ENCODE peak calls at places on chromosomes 12 and 14, in six cellular contexts. C, B, R, D, U and H are unnamed samples.

GRCh38 chr12:65948320-65949008 is 124.2 kb downstream of the HMGA2 start:
- DNase-seq in C (peak), B (peak), R (no peak), D (no peak), U (no peak), H (no peak)

GRCh38 chr12:92528097-92528496 is 174.7 kb upstream of the PLEKHG7 start:
- DNase-seq in C (no peak), B (no peak), R (no peak), D (no peak), U (no peak), H (no peak)

GRCh38 chr12:99427104-99427503 is 220.4 kb upstream of the GARIN6 start:
- DNase-seq in C (no peak), B (no peak), R (no peak), D (no peak), U (no peak), H (no peak)

GRCh38 chr12:60529723-60530122 is 933.9 kb downstream of the SLC16A7 start:
- DNase-seq in C (no peak), B (no peak), R (no peak), D (no peak), U (no peak), H (no peak)

GRCh38 chr12:79934309-79935020 is 432 bp downstream of the PPP1R12A start:
- DNase-seq in C (peak), B (peak), R (peak), D (peak), U (peak), H (no peak)

GRCh38 chr12:18358077-18358476 is 96.8 kb downstream of the PIK3C2G start:
- DNase-seq in C (no peak), B (no peak), R (no peak), D (no peak), U (no peak), H (no peak)

GRCh38 chr14:51576899-51577298 is 74.8 kb upstream of the FRMD6 start:
- DNase-seq in C (no peak), B (peak), R (no peak), D (no peak), U (no peak), H (no peak)

GRCh38 chr14:64801800-64802199 is 77.9 kb downstream of the SPTB start:
- DNase-seq in C (peak), B (peak), R (no peak), D (peak), U (no peak), H (peak)

GRCh38 chr14:75757644-75758402 is 96.8 kb downstream of the TTLL5 start:
- DNase-seq in C (no peak), B (no peak), R (no peak), D (no peak), U (no peak), H (no peak)

GRCh38 chr14:96362965-96363750 is at the start of the genes ATG2B and GSKIP:
- DNase-seq in C (peak), B (peak), R (peak), D (peak), U (peak), H (peak)

GRCh38 chr14:98966465-98967162 is 305.4 kb downstream of the BCL11B start:
- DNase-seq in C (no peak), B (no peak), R (no peak), D (no peak), U (no peak), H (no peak)

GRCh38 chr14:37417833-37418232 is 177.2 kb downstream of the FOXA1 start:
- DNase-seq in C (no peak), B (no peak), R (no peak), D (no peak), U (no peak), H (no peak)

GRCh38 chr14:66140213-66140918 is 345.8 kb upstream of the CCDC196 start:
- DNase-seq in C (no peak), B (no peak), R (no peak), D (no peak), U (no peak), H (no peak)

GRCh38 chr12:130456375-130457199 is 118.9 kb downstream of the PIWIL1 start:
- DNase-seq in C (no peak), B (no peak), R (no peak), D (no peak), U (no peak), H (no peak)

GRCh38 chr14:28467611-28468010 is 299.0 kb upstream of the FOXG1 start:
- DNase-seq in C (no peak), B (no peak), R (no peak), D (no peak), U (no peak), H (no peak)

GRCh38 chr14:99838555-99839193 is 45.5 kb downstream of the EML1 start:
- DNase-seq in C (peak), B (peak), R (no peak), D (peak), U (peak), H (peak)

GRCh38 chr12:25783566-25783965 is 174.9 kb upstream of the RASSF8 start:
- DNase-seq in C (no peak), B (no peak), R (no peak), D (no peak), U (no peak), H (no peak)

GRCh38 chr14:93008381-93008780 is 85.4 kb downstream of the CHGA start:
- DNase-seq in C (no peak), B (peak), R (no peak), D (no peak), U (no peak), H (no peak)

GRCh38 chr12:12835378-12836145 is 22.4 kb downstream of the DDX47 start:
- DNase-seq in C (no peak), B (peak), R (no peak), D (no peak), U (peak), H (no peak)

GRCh38 chr14:105761842-105762241 is 235.5 kb downstream of the TMEM121 start:
- DNase-seq in C (no peak), B (no peak), R (no peak), D (no peak), U (no peak), H (no peak)

DNA sequence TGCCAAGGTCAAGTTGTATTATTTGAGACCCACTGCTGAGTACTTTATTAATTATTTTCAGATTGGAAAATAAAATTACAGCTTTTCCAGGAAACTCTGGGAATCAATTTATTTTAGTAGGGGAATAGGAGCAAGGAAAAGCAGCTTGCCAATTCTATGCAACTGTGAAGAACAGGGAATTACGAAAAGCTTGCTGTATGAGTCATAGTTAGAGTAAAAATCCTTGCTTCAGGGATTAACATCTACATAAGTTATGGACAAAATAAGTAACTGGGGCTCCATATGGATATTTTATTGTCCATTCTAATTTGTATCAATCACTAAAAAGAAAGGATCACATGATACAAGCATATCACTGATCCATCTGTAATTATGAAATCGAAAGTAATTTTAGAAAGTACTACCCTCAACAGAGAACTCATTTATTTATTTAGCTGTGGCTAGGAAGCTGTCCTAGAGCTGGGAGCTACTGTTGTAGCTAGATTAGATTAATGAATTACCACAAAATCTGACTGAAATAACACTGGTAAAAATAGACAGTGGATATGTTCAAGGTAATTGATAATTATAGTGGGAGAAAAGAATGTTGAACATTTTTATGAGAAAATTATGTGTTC is 303.5 kb upstream of the NPAS3 start:
- DNase-seq in C (peak), B (peak), R (no peak), D (no peak), U (peak), H (no peak)
- H3K27ac ChIP-seq in C (no peak), B (no peak), R (no peak), D (no peak), U (no peak), H (no peak)

DNA sequence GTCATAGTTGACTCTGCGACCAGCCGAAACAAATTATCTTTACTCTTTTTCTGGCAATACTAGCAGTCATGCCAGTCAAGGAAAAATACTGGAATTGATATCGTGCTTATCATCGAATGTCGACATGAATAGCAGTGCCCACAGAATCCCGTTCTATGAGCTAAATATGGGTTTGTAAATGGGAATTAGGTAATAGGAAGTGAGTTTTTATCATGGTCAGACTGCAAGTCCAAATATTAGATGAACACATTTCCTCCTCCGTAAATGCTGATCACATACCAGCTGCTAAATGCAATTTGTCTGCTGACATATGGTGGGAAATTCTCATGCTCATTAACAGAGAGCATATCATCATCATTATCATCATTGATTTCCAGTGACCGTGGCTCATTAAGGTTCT is 998.8 kb upstream of the TMEM132C start:
- DNase-seq in C (no peak), B (no peak), R (no peak), D (no peak), U (no peak), H (no peak)
- H3K14ac ChIP-seq in C (no peak), B (no peak), R (no peak), D (no peak), U (no peak), H (no peak)

DNA sequence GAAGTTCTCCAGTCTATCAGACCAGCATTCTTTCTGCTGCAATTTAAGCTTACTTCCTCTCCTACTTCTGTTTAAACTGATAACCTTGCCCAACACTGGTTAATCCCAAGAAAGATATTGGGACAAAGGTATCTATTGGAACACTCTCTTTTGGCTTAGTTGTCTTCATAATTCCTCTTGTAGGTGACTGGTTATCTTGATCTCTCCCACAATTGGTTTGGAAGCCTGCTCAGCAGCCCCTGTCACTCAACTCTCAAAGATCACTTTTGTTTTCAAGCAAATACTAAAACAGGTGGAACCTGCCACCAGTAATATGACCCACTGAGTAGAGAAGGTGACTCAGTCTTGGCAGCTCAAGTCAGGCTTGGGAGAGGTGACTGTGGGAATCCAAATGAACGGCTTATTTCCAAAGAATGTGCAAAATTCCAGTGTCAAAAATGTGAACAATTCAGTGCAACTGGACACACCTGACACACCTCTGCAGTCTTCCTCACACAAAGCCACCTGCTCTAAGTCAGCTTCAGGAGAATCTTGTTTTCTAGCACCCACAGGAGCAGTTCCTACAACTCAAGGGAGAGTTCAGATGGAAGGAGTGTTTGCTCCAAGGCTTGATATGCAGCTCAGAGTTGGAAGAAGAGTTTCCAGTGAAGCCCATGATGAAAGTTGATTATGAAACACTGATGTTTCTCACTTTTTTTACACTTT is 83.2 kb upstream of the SLC38A2 start:
- DNase-seq in C (no peak), B (no peak), R (no peak), D (no peak), U (peak), H (no peak)
- H3K27ac ChIP-seq in C (no peak), B (peak), R (no peak), D (no peak), U (no peak), H (no peak)

GRCh38 chr14:102504302-102504950 is 5.2 kb downstream of the ANKRD9 start:
- DNase-seq in C (no peak), B (no peak), R (no peak), D (peak), U (no peak), H (no peak)
- H3K14ac ChIP-seq in C (no peak), B (no peak), R (no peak), D (no peak), U (no peak), H (peak)

GRCh38 chr12:132282031-132282949 is 47.1 kb downstream of the GALNT9 start:
- DNase-seq in C (no peak), B (no peak), R (no peak), D (peak), U (no peak), H (no peak)
- H3K27ac ChIP-seq in C (no peak), B (no peak), R (no peak), D (no peak), U (no peak), H (no peak)

DNA sequence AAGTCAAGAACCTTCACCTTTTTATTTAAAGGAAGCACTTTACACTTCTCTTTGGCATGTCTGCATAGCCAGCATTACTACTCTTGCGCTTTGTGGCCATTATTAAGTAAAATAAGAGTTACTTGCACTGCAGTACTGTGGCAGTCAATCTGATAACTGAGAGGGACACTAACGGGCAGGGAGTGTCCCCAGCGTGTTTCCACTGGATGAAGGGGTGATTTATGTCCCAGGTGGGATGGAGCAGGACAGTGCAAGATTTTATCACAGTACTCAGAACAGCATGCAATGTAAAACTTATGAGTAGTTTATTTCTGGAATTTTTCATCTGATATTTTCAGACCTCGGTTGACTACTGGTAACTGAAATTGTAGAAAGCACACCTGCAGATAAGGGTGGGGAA is 8.1 kb upstream of the M6PR start:
- DNase-seq in C (no peak), B (no peak), R (no peak), D (no peak), U (no peak), H (no peak)
- H3K14ac ChIP-seq in C (no peak), B (no peak), R (no peak), D (no peak), U (no peak), H (no peak)

DNA sequence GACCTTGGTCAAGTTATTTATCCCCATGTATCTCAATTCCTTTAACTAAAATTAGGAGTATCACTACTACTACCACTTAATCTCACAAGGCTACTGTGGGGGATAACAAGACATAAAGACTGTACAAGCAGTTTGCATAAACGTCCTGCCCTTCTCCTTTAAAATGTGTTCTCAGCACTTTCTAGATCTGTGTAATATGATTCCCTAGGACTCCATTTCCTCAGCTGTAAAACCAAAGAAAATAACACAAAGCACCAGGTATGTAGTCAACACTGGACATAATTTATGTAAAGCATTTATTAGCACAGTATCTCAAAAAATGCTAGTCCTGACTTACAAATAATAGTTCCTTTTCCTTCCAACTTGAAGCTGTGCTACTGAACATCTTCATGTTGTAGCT is 202.2 kb downstream of the MED13L start:
- DNase-seq in C (no peak), B (no peak), R (no peak), D (no peak), U (no peak), H (no peak)
- H3K27ac ChIP-seq in C (peak), B (no peak), R (no peak), D (no peak), U (no peak), H (no peak)